ENCODE peak calls at places on chromosomes 11 and 22, in nine cellular contexts. U is hypothalamus, Q is NCI-H748 treated with DMSO at 0.1 percent for 48 hours, A is amniotic stem cell, T is coronary artery, K is T-cell, Z is prostate gland, S is T-helper 9 cell, W is dermis blood vessel endothelial cell. Y is an unnamed sample.

GRCh38 chr11:85791326-85791990 is 19.5 kb downstream of the SYTL2 start:
- DNase-seq in T (no peak), S (no peak), W (no peak), Z (no peak), Q (no peak), U (no peak), K (no peak), A (no peak), Y (no peak)

GRCh38 chr11:109071712-109072524 is 350.1 kb upstream of the C11orf87 start:
- DNase-seq in T (no peak), A (no peak), K (no peak), S (no peak), W (no peak), U (no peak), Q (no peak), Z (peak), Y (no peak)

GRCh38 chr11:3022982-3023381 is 30.9 kb upstream of the NAP1L4 start:
- DNase-seq in Z (no peak), W (peak), Q (no peak), T (no peak), A (no peak), S (no peak), K (no peak), U (no peak), Y (no peak)

GRCh38 chr11:19995131-19995530 is 165.1 kb downstream of the DBX1 start:
- DNase-seq in U (no peak), W (peak), A (peak), K (no peak), Q (no peak), S (no peak), Z (no peak), T (no peak), Y (no peak)

GRCh38 chr22:29956680-29957079 is 73.7 kb downstream of the MTMR3 start:
- DNase-seq in K (no peak), T (no peak), A (no peak), U (no peak), S (no peak), Q (no peak), W (no peak), Z (no peak), Y (no peak)

GRCh38 chr11:2083411-2083810 is 55.8 kb downstream of the IGF2 start:
- DNase-seq in Q (no peak), U (no peak), Z (no peak), W (no peak), A (no peak), T (no peak), K (no peak), S (no peak), Y (no peak)

GRCh38 chr11:77085652-77086051 is 17.0 kb upstream of the OMP start:
- DNase-seq in S (no peak), U (no peak), W (no peak), K (no peak), Q (no peak), Z (no peak), T (no peak), A (no peak), Y (no peak)

GRCh38 chr11:28529540-28530410 is 421.6 kb downstream of the METTL15 start:
- DNase-seq in Z (peak), W (peak), S (no peak), A (peak), T (no peak), Q (no peak), U (no peak), K (no peak), Y (no peak)

GRCh38 chr11:57274904-57275498 is 38.0 kb upstream of the APLNR start:
- DNase-seq in U (no peak), A (no peak), Z (no peak), W (peak), K (no peak), Q (no peak), S (no peak), T (no peak), Y (no peak)

GRCh38 chr11:76047231-76047630 is 159.1 kb downstream of the WNT11 start:
- DNase-seq in Q (no peak), T (no peak), W (no peak), U (no peak), K (no peak), Z (no peak), A (no peak), S (no peak), Y (no peak)

GRCh38 chr11:124812876-124813275 is 12.7 kb upstream of the MSANTD2 start:
- DNase-seq in T (no peak), Q (no peak), W (peak), S (no peak), U (no peak), A (no peak), Z (no peak), K (no peak), Y (no peak)

GRCh38 chr11:12110714-12111481 is 508 bp downstream of the MICAL2 start:
- DNase-seq in W (peak), K (peak), S (peak), A (no peak), T (peak), U (peak), Z (no peak), Q (no peak), Y (no peak)

GRCh38 chr11:68099474-68100405 is 21.4 kb downstream of the CHKA start:
- DNase-seq in U (no peak), A (no peak), T (no peak), S (no peak), Q (peak), Z (peak), K (peak), W (peak), Y (no peak)

GRCh38 chr22:19503869-19504268 is 20.3 kb downstream of the CLDN5 start:
- DNase-seq in Q (no peak), K (no peak), W (no peak), T (no peak), S (no peak), Z (no peak), A (no peak), U (no peak), Y (no peak)

GRCh38 chr11:125886997-125887372 is 483 bp upstream of the HYLS1 start:
- DNase-seq in Z (peak), Q (no peak), T (no peak), K (peak), W (peak), S (peak), A (no peak), U (no peak), Y (peak)

Y was measured in activated CD4-positive, CD25-positive, alpha-beta regulatory T cell.